ENCODE peak calls at places on chromosomes 11 and 22, in six cellular contexts. One of them, this sample, is unnamed.

GRCh38 chr11:69697861-69698260 is 6.0 kb downstream of the FGF19 start:
- DNase-seq in heart right ventricle: no peak
- DNase-seq in A549: no peak
- DNase-seq in colonic mucosa: no peak
- DNase-seq in right lobe of liver: no peak
- DNase-seq in PC-3: no peak
- DNase-seq in this sample: no peak

GRCh38 chr11:110818032-110818687 is 105.9 kb upstream of the ARHGAP20 start:
- DNase-seq in heart right ventricle: no peak
- DNase-seq in A549: no peak
- DNase-seq in colonic mucosa: no peak
- DNase-seq in right lobe of liver: no peak
- DNase-seq in PC-3: peak
- DNase-seq in this sample: no peak

GRCh38 chr11:94519478-94520084 is 7.3 kb downstream of the C11orf97 start:
- DNase-seq in heart right ventricle: no peak
- DNase-seq in A549: peak
- DNase-seq in colonic mucosa: no peak
- DNase-seq in right lobe of liver: no peak
- DNase-seq in PC-3: peak
- DNase-seq in this sample: no peak

GRCh38 chr11:78256962-78257361 is 68.2 kb downstream of the USP35 start:
- DNase-seq in heart right ventricle: peak
- DNase-seq in A549: no peak
- DNase-seq in colonic mucosa: peak
- DNase-seq in right lobe of liver: peak
- DNase-seq in PC-3: no peak
- DNase-seq in this sample: peak

GRCh38 chr22:26564181-26564580 is 25.8 kb downstream of the TPST2 start:
- DNase-seq in heart right ventricle: no peak
- DNase-seq in A549: no peak
- DNase-seq in colonic mucosa: no peak
- DNase-seq in right lobe of liver: no peak
- DNase-seq in PC-3: no peak
- DNase-seq in this sample: no peak

GRCh38 chr11:26994579-26995210 is 783 bp downstream of the FIBIN start:
- DNase-seq in heart right ventricle: peak
- DNase-seq in A549: no peak
- DNase-seq in colonic mucosa: no peak
- DNase-seq in right lobe of liver: peak
- DNase-seq in PC-3: no peak
- DNase-seq in this sample: peak

GRCh38 chr11:75174781-75175370 is 24.0 kb downstream of the SLCO2B1 start:
- DNase-seq in heart right ventricle: peak
- DNase-seq in A549: no peak
- DNase-seq in colonic mucosa: no peak
- DNase-seq in right lobe of liver: no peak
- DNase-seq in PC-3: no peak
- DNase-seq in this sample: peak

GRCh38 chr11:2535673-2536439 is 91.0 kb downstream of the KCNQ1 start:
- DNase-seq in heart right ventricle: peak
- DNase-seq in A549: no peak
- DNase-seq in colonic mucosa: no peak
- DNase-seq in right lobe of liver: peak
- DNase-seq in PC-3: no peak
- DNase-seq in this sample: peak

GRCh38 chr11:116225236-116225635 is 547.6 kb downstream of the BUD13 start:
- DNase-seq in heart right ventricle: no peak
- DNase-seq in A549: no peak
- DNase-seq in colonic mucosa: no peak
- DNase-seq in right lobe of liver: no peak
- DNase-seq in PC-3: no peak
- DNase-seq in this sample: no peak

GRCh38 chr11:95577716-95578460 is 211.7 kb downstream of the FAM76B start:
- DNase-seq in heart right ventricle: no peak
- DNase-seq in A549: no peak
- DNase-seq in colonic mucosa: no peak
- DNase-seq in right lobe of liver: no peak
- DNase-seq in PC-3: peak
- DNase-seq in this sample: no peak

GRCh38 chr11:23310276-23310675 is 450.0 kb upstream of the CCDC179 start:
- DNase-seq in heart right ventricle: no peak
- DNase-seq in A549: no peak
- DNase-seq in colonic mucosa: no peak
- DNase-seq in right lobe of liver: no peak
- DNase-seq in PC-3: peak
- DNase-seq in this sample: no peak

GRCh38 chr22:36155702-36156101 is 4.9 kb downstream of the APOL3 start:
- DNase-seq in heart right ventricle: peak
- DNase-seq in A549: no peak
- DNase-seq in colonic mucosa: peak
- DNase-seq in right lobe of liver: peak
- DNase-seq in PC-3: no peak
- DNase-seq in this sample: peak

GRCh38 chr11:10305964-10306918 is 1.4 kb downstream of the ADM start:
- DNase-seq in heart right ventricle: peak
- DNase-seq in A549: peak
- DNase-seq in colonic mucosa: peak
- DNase-seq in right lobe of liver: peak
- DNase-seq in PC-3: peak
- DNase-seq in this sample: no peak

GRCh38 chr11:113045146-113045545 is 83.9 kb downstream of the NCAM1 start:
- DNase-seq in heart right ventricle: no peak
- DNase-seq in A549: no peak
- DNase-seq in colonic mucosa: no peak
- DNase-seq in right lobe of liver: no peak
- DNase-seq in PC-3: no peak
- DNase-seq in this sample: no peak

GRCh38 chr11:95556342-95557151 is 233.0 kb downstream of the FAM76B start:
- DNase-seq in heart right ventricle: no peak
- DNase-seq in A549: no peak
- DNase-seq in colonic mucosa: no peak
- DNase-seq in right lobe of liver: no peak
- DNase-seq in PC-3: no peak
- DNase-seq in this sample: no peak

GRCh38 chr11:63567044-63567840 is 4.1 kb upstream of the PLAAT2 start:
- DNase-seq in heart right ventricle: no peak
- DNase-seq in A549: peak
- DNase-seq in colonic mucosa: peak
- DNase-seq in right lobe of liver: no peak
- DNase-seq in PC-3: peak
- DNase-seq in this sample: no peak
- H3K27ac ChIP-seq in heart right ventricle: peak
- H3K27ac ChIP-seq in A549: peak
- H3K27ac ChIP-seq in colonic mucosa: peak
- H3K27ac ChIP-seq in right lobe of liver: no peak
- H3K27ac ChIP-seq in PC-3: peak
- H3K27ac ChIP-seq in this sample: peak

GRCh38 chr11:45165806-45166603 is 19.6 kb downstream of the PRDM11 start:
- DNase-seq in heart right ventricle: no peak
- DNase-seq in A549: no peak
- DNase-seq in colonic mucosa: no peak
- DNase-seq in right lobe of liver: no peak
- DNase-seq in PC-3: no peak
- DNase-seq in this sample: no peak

GRCh38 chr11:45165386-45165785 is 18.9 kb downstream of the PRDM11 start:
- DNase-seq in heart right ventricle: no peak
- DNase-seq in A549: no peak
- DNase-seq in colonic mucosa: no peak
- DNase-seq in right lobe of liver: no peak
- DNase-seq in PC-3: no peak
- DNase-seq in this sample: no peak

GRCh38 chr11:45168366-45169130 is 22.1 kb downstream of the PRDM11 start:
- DNase-seq in heart right ventricle: no peak
- DNase-seq in A549: no peak
- DNase-seq in colonic mucosa: no peak
- DNase-seq in right lobe of liver: no peak
- DNase-seq in PC-3: no peak
- DNase-seq in this sample: no peak

GRCh38 chr11:45166604-45166897 is 20.1 kb downstream of the PRDM11 start:
- DNase-seq in heart right ventricle: no peak
- DNase-seq in A549: no peak
- DNase-seq in colonic mucosa: no peak
- DNase-seq in right lobe of liver: no peak
- DNase-seq in PC-3: no peak
- DNase-seq in this sample: no peak

DNA sequence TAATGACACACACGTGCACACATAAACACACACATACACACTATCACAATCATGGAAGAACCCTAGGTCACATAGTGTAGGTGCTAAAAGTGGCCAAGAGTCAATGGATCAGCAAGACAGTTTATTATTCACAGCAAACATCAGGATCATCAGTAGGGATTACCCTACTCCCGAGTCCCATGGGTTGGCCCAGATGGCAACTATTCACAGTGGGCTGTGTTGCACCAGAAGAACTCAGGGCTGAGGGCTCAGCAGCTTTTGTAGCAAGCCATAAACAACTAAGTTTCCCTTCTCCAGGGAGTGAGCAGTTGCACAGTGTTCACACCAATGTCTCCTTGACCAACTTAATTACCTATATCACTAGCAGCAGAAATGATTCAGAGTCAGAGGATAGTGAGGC is 20.8 kb downstream of the PRDM11 start:
- DNase-seq in heart right ventricle: no peak
- DNase-seq in A549: no peak
- DNase-seq in colonic mucosa: no peak
- DNase-seq in right lobe of liver: no peak
- DNase-seq in PC-3: no peak
- DNase-seq in this sample: no peak
- H3K27ac ChIP-seq in heart right ventricle: no peak
- H3K27ac ChIP-seq in A549: no peak
- H3K27ac ChIP-seq in colonic mucosa: no peak
- H3K27ac ChIP-seq in right lobe of liver: no peak
- H3K27ac ChIP-seq in PC-3: no peak
- H3K27ac ChIP-seq in this sample: no peak

GRCh38 chr11:134065381-134065780 is 3.5 kb upstream of the JAM3 start:
- DNase-seq in heart right ventricle: no peak
- DNase-seq in A549: no peak
- DNase-seq in colonic mucosa: no peak
- DNase-seq in right lobe of liver: no peak
- DNase-seq in PC-3: no peak
- DNase-seq in this sample: no peak
- H3K27ac ChIP-seq in heart right ventricle: no peak
- H3K27ac ChIP-seq in A549: no peak
- H3K27ac ChIP-seq in colonic mucosa: no peak
- H3K27ac ChIP-seq in right lobe of liver: no peak
- H3K27ac ChIP-seq in PC-3: no peak
- H3K27ac ChIP-seq in this sample: no peak

DNA sequence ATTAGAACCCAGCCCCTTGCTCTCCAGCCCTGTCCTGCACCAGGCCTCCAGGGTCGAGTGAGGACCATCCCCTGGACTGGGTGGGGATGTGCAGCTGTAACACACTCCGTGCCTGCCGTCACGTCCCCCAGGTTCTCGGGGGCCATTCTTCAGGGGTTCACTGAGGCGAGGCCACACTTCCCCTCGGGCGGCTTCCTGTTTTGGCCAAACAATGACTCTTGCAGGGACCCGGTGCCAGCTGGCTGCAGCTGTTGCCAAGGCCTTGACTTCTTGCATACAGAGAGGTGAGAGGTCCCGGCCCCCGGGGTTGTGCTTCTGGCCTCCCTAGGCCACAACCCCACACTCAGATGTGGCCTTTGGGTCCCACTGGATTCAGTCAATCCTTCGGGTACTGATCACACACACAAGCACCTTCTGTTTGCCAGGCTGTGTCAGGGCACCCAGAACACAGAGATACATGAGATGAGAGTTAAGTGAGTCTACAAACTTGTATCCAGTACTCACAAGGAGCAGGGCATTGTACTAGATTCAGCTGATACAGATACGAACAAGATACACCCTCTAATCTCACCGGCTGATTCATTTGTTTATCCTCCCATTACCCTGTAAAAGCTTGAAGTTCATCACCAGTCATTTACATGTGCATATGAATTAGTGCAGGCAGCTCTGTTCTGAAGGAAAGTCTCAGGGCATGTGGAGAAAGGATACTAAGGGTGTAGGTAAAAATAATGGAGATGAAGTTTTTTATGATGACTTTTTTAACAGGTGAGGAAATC is 32.9 kb downstream of the LRRC32 start:
- DNase-seq in heart right ventricle: peak
- DNase-seq in A549: no peak
- DNase-seq in colonic mucosa: no peak
- DNase-seq in right lobe of liver: peak
- DNase-seq in PC-3: no peak
- DNase-seq in this sample: peak
- H3K27ac ChIP-seq in heart right ventricle: peak
- H3K27ac ChIP-seq in A549: no peak
- H3K27ac ChIP-seq in colonic mucosa: no peak
- H3K27ac ChIP-seq in right lobe of liver: no peak
- H3K27ac ChIP-seq in PC-3: no peak
- H3K27ac ChIP-seq in this sample: peak

GRCh38 chr11:46356911-46357482 is 9.7 kb downstream of the DGKZ start:
- DNase-seq in heart right ventricle: no peak
- DNase-seq in A549: no peak
- DNase-seq in colonic mucosa: no peak
- DNase-seq in right lobe of liver: no peak
- DNase-seq in PC-3: no peak
- DNase-seq in this sample: no peak
- H3K27ac ChIP-seq in heart right ventricle: no peak
- H3K27ac ChIP-seq in A549: no peak
- H3K27ac ChIP-seq in colonic mucosa: no peak
- H3K27ac ChIP-seq in right lobe of liver: no peak
- H3K27ac ChIP-seq in PC-3: no peak
- H3K27ac ChIP-seq in this sample: no peak